ENCODE peak calls at places on chromosomes 6 and 20, in five cellular contexts. S is HFF-Myc, P is H1, E is fibroblast of mammary gland, Q is epithelial cell of esophagus. Z is an unnamed sample.

GRCh38 chr6:96520039-96520850 is 1.4 kb upstream of the UFL1 start:
- DNase-seq in S (no peak), P (no peak), E (peak), Q (peak), Z (peak)

GRCh38 chr6:133837801-133838349 is 51.0 kb upstream of the TCF21 start:
- DNase-seq in S (no peak), P (peak), E (peak), Q (peak), Z (no peak)

GRCh38 chr20:48209102-48209501 is 423.8 kb upstream of the SULF2 start:
- DNase-seq in S (no peak), P (no peak), E (no peak), Q (no peak), Z (no peak)

GRCh38 chr6:169451065-169451840 is 197.6 kb upstream of the THBS2 start:
- DNase-seq in S (no peak), P (no peak), E (peak), Q (peak), Z (no peak)

GRCh38 chr6:106453756-106454367 is 93.3 kb downstream of the CRYBG1 start:
- DNase-seq in S (no peak), P (no peak), E (no peak), Q (no peak), Z (no peak)

GRCh38 chr6:11315743-11316437 is 83.4 kb upstream of the NEDD9 start:
- DNase-seq in S (peak), P (no peak), E (peak), Q (peak), Z (peak)

GRCh38 chr6:13384966-13385365 is 56.6 kb upstream of the TBC1D7 start:
- DNase-seq in S (no peak), P (no peak), E (no peak), Q (no peak), Z (no peak)

GRCh38 chr6:26204332-26205160 is 117.3 kb downstream of the HFE start:
- DNase-seq in S (peak), P (peak), E (peak), Q (peak), Z (peak)

GRCh38 chr20:16475225-16475624 is 98.0 kb downstream of the KIF16B start:
- DNase-seq in S (no peak), P (no peak), E (no peak), Q (no peak), Z (peak)

GRCh38 chr20:11195169-11195568 is 521.4 kb upstream of the JAG1 start:
- DNase-seq in S (no peak), P (no peak), E (no peak), Q (no peak), Z (no peak)

GRCh38 chr6:169847141-169847674 is 95.8 kb downstream of the ERMARD start:
- DNase-seq in S (no peak), P (no peak), E (no peak), Q (no peak), Z (no peak)

GRCh38 chr6:153729189-153729588 is 309.9 kb upstream of the OPRM1 start:
- DNase-seq in S (no peak), P (no peak), E (no peak), Q (no peak), Z (no peak)

GRCh38 chr6:160439751-160440150 is 91.6 kb downstream of the SLC22A3 start:
- DNase-seq in S (no peak), P (no peak), E (peak), Q (no peak), Z (no peak)

GRCh38 chr6:28474441-28475219 is 31.3 kb upstream of the ZSCAN23 start:
- DNase-seq in S (peak), P (peak), E (peak), Q (peak), Z (peak)

GRCh38 chr6:39391182-39391581 is 68.7 kb upstream of the KCNK16 start:
- DNase-seq in S (no peak), P (no peak), E (no peak), Q (no peak), Z (no peak)

GRCh38 chr20:50303573-50304500 is 113.2 kb downstream of the CEBPB start:
- DNase-seq in S (peak), P (no peak), E (peak), Q (peak), Z (no peak)

GRCh38 chr6:90770778-90771177 is 183.9 kb upstream of the MAP3K7 start:
- DNase-seq in S (no peak), P (no peak), E (no peak), Q (no peak), Z (no peak)

DNA sequence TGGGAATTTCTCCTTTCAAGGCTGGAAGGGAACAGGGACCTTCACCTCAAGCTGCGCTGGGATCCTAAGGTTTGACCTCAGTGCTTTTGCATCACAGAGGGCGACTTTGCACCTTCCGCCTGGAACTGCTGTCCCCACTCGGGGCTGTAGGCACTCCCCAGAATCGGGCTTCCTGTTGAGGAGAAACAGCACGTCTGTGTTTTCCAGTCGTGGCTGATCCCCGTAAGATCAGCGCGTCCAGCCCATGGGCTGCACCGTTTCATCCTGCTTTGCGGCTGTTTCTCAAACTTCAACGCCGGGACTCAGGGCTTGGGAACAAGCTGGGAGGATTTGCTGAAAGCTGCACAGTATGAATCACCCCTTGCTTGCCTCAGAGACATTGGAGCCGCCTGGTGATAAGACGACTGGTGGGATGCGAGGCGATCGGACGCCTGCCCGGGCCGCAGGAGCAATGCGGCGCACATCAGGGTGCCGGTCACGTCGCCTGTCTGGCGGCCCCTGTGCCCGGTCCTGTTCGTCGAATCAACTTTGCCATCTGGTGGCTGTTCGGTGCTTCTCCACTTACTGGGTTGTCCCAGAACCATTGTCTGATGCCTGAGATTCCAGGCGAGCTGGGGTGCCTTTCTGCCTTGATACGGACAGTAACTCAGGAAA is 53.6 kb upstream of the FRMD1 start:
- DNase-seq in S (no peak), P (peak), E (peak), Q (no peak), Z (peak)
- TF ChIP-seq CTCF in S (no peak), P (no peak), E (peak), Q (peak), Z (peak)

GRCh38 chr6:108839068-108839467 is 9.2 kb upstream of the ARMC2 start:
- DNase-seq in S (no peak), P (no peak), E (no peak), Q (no peak), Z (no peak)
- H3K4me3 ChIP-seq in S (no peak), P (peak), E (no peak), Q (no peak), Z (no peak)

DNA sequence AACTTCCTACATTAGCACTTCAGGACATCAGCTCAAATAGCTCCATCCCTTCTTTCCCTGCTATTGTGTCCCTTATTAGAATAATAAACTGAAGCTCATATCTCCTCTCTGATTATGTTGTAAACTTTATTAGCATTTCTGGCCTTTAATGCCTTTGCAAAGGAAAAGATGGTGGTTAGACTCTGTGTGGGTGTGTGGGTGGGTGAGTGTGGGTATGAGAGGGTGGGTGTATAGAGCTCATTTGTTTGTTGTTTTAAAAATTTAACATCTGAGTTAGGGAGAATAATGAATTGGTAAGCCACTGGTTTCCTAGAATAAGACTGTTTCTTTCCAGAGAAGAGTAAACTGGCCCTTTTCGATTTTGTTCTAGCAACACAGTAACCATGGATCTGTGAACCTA is 70.6 kb upstream of the L3MBTL3 start:
- DNase-seq in S (no peak), P (no peak), E (no peak), Q (no peak), Z (no peak)
- TF ChIP-seq CTCF in S (no peak), P (no peak), E (no peak), Q (no peak), Z (no peak)

DNA sequence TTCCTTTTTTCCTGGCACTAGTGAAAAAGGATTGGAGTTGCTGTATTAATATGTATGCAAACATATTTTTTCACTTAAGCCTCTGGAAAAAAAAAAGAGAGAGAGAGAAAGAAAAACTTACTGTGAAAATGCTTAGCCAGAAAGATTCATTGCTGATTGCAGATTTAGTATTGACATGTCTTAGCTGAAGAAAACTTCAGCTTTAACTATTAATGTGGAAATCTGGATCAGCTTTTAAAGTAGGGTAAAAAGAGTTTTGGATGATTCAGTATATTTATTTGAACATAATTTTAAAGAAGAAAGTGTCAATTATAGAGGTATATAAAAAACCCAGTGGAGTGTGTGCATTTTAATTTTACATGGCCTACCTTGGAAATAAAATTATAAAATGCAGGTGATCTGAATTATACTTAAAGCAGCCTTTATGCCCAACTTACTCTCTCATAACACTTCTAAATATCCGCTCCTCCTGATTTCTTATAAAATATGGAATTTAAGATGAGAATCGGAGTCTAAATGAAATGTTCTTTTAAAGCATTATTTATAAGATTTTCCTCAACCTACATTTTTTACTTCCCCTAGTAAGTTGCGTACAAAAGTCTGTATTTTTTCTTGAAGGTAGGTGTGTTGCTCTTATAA is 3.6 kb downstream of the CITED2 start:
- DNase-seq in S (no peak), P (no peak), E (peak), Q (no peak), Z (no peak)
- H3K4me3 ChIP-seq in S (peak), P (no peak), E (peak), Q (no peak), Z (peak)

Z was measured in astrocyte of the cerebellum.